ENCODE peak calls at places on chromosomes 3 and 15, in eight cellular contexts. N is frontal cortex; M is stimulated activated CD4-positive, alpha-beta T cell treated with anti-CD3 and anti-CD28 coated beads, Interleukin-4, amount 100 ng/mL, for 48 hours; E is mucosa of descending colon; Z is fibroblast of pulmonary artery; U is A549; X is LoVo; W is iPS-NIHi11. J is an unnamed sample.

GRCh38 chr15:66631616-66632263 is 65.9 kb upstream of the LCTL start:
- DNase-seq in W (no peak), Z (no peak), N (no peak), M (no peak), X (no peak), E (no peak), U (no peak), J (peak)

GRCh38 chr15:78058401-78058935 is 19.0 kb downstream of the TBC1D2B start:
- DNase-seq in M (no peak), U (no peak), Z (no peak), N (no peak), X (no peak), E (no peak), W (no peak), J (no peak)

GRCh38 chr15:93173369-93173768 is 84.4 kb upstream of the RGMA start:
- DNase-seq in W (no peak), Z (peak), X (peak), N (no peak), M (no peak), U (peak), E (no peak), J (no peak)

GRCh38 chr15:64767203-64767602 is 8.2 kb downstream of the RBPMS2 start:
- DNase-seq in X (no peak), N (no peak), W (no peak), Z (no peak), M (no peak), E (no peak), U (no peak), J (peak)

GRCh38 chr15:63156708-63157065 is 590 bp downstream of the RPS27L start:
- DNase-seq in X (no peak), M (no peak), W (peak), E (peak), U (peak), Z (peak), N (peak), J (peak)

GRCh38 chr15:44550256-44550655 is 13.3 kb downstream of the EIF3J start:
- DNase-seq in M (no peak), N (no peak), U (peak), Z (peak), W (no peak), X (no peak), E (no peak), J (peak)

GRCh38 chr3:12960497-12960896 is 112.7 kb downstream of the IQSEC1 start:
- DNase-seq in U (no peak), Z (no peak), X (no peak), E (no peak), M (no peak), W (no peak), N (no peak), J (no peak)

GRCh38 chr15:67972377-67972776 is 81.7 kb upstream of the PIAS1 start:
- DNase-seq in X (no peak), N (no peak), Z (no peak), M (no peak), U (no peak), W (no peak), E (no peak), J (no peak)

GRCh38 chr3:123802007-123802630 is 82.0 kb downstream of the MYLK start:
- DNase-seq in W (no peak), Z (no peak), U (no peak), N (no peak), X (no peak), E (no peak), M (no peak), J (no peak)

GRCh38 chr3:156681003-156681402 is 6.6 kb downstream of the TIPARP start:
- DNase-seq in M (no peak), Z (peak), U (peak), W (no peak), N (peak), E (no peak), X (peak), J (peak)

GRCh38 chr3:172625404-172625803 is 85.5 kb downstream of the NCEH1 start:
- DNase-seq in X (no peak), W (no peak), Z (peak), N (no peak), E (no peak), M (no peak), U (no peak), J (no peak)

GRCh38 chr15:60797444-60798040 is 318.6 kb upstream of the ICE2 start:
- DNase-seq in W (no peak), X (no peak), U (no peak), M (no peak), N (no peak), E (no peak), Z (no peak), J (no peak)

GRCh38 chr3:14481018-14481645 is 59.0 kb downstream of the GRIP2 start:
- DNase-seq in X (no peak), E (no peak), W (no peak), Z (no peak), U (no peak), N (no peak), M (no peak), J (no peak)

GRCh38 chr3:13559751-13560540 is 11.0 kb downstream of the FBLN2 start:
- DNase-seq in X (no peak), N (no peak), E (no peak), U (no peak), W (no peak), Z (peak), M (no peak), J (no peak)

GRCh38 chr3:66239513-66240135 is 18.8 kb downstream of the SLC25A26 start:
- DNase-seq in U (no peak), M (peak), Z (no peak), E (no peak), N (no peak), X (no peak), W (no peak), J (no peak)

GRCh38 chr3:100893590-100893989 is 99.6 kb downstream of the ABI3BP start:
- DNase-seq in W (peak), X (no peak), U (peak), Z (peak), E (peak), N (no peak), M (no peak), J (peak)

J was measured in SK-N-SH.